ENCODE peak calls at places on chromosomes 11 and 22, in five cellular contexts. C is foreskin melanocyte, W is HFFc6, U is NCI-H748 treated with DMSO at 0.1 percent for 48 hours, T is chondrocyte. E is an unnamed sample.

GRCh38 chr22:27252282-27253049 is 549.1 kb downstream of the MN1 start:
- DNase-seq in C (no peak), W (peak), U (no peak), T (no peak), E (no peak)

GRCh38 chr22:45105281-45105700 is 58.4 kb upstream of the NUP50 start:
- DNase-seq in C (peak), W (peak), U (peak), T (no peak), E (peak)

GRCh38 chr11:70647188-70648166 is 249.1 kb downstream of the CTTN start:
- DNase-seq in C (no peak), W (no peak), U (no peak), T (no peak), E (no peak)

GRCh38 chr11:113474362-113475159 is 637 bp downstream of the DRD2 start:
- DNase-seq in C (peak), W (peak), U (peak), T (no peak), E (peak)

GRCh38 chr11:25615076-25615475 is 716.9 kb upstream of the ANO3 start:
- DNase-seq in C (no peak), W (no peak), U (no peak), T (no peak), E (no peak)

GRCh38 chr11:66417000-66417399 is 3.8 kb upstream of the NPAS4 start:
- DNase-seq in C (no peak), W (no peak), U (no peak), T (no peak), E (no peak)

GRCh38 chr11:45917623-45918330 is at the start of gene PEX16:
- DNase-seq in C (peak), W (peak), U (peak), T (peak), E (peak)

GRCh38 chr22:31953251-31953650 is 8.9 kb downstream of the YWHAH start:
- DNase-seq in C (no peak), W (no peak), U (no peak), T (no peak), E (no peak)

GRCh38 chr11:110092577-110093406 is at the start of gene ZC3H12C:
- DNase-seq in C (no peak), W (peak), U (peak), T (peak), E (peak)

GRCh38 chr11:12150831-12151382 is 40.5 kb downstream of the MICAL2 start:
- DNase-seq in C (peak), W (peak), U (no peak), T (no peak), E (peak)

GRCh38 chr22:44589831-44590230 is 91.8 kb upstream of the RTL6 start:
- DNase-seq in C (no peak), W (no peak), U (no peak), T (peak), E (no peak)

GRCh38 chr11:120554771-120555432 is 43.4 kb downstream of the GRIK4 start:
- DNase-seq in C (no peak), W (peak), U (no peak), T (peak), E (no peak)

GRCh38 chr11:20609727-20610707 is 10.6 kb downstream of the SLC6A5 start:
- DNase-seq in C (peak), W (peak), U (peak), T (no peak), E (peak)

GRCh38 chr22:19576460-19577421 is 52.5 kb upstream of the CLDN5 start:
- DNase-seq in C (no peak), W (peak), U (no peak), T (no peak), E (no peak)

GRCh38 chr11:76107946-76108345 is 98.4 kb downstream of the WNT11 start:
- DNase-seq in C (no peak), W (no peak), U (no peak), T (no peak), E (no peak)

GRCh38 chr22:37643225-37643847 is 3.9 kb downstream of the SH3BP1 start:
- DNase-seq in C (no peak), W (peak), U (peak), T (no peak), E (peak)

GRCh38 chr11:75214411-75214821 is 26.2 kb upstream of the TPBGL start:
- DNase-seq in C (peak), W (peak), U (no peak), T (no peak), E (peak)

GRCh38 chr11:34002420-34002819 is 49.1 kb upstream of the CAPRIN1 start:
- DNase-seq in C (no peak), W (no peak), U (no peak), T (no peak), E (no peak)

E was measured in COLO829.